ENCODE peak calls at places on chromosomes 16 and 17, in nine cellular contexts. C, E, I, A, P, X, R, N and B are unnamed samples.

GRCh38 chr17:31678431-31678830 is 180.6 kb downstream of the COPRS start:
- DNase-seq in C (peak), E (no peak), I (no peak), A (no peak), P (no peak), X (no peak), R (no peak), N (peak), B (no peak)

GRCh38 chr17:47732399-47733046 is 513 bp upstream of the TBX21 start:
- DNase-seq in C (no peak), E (no peak), I (no peak), A (no peak), P (no peak), X (no peak), R (no peak), N (no peak), B (no peak)

GRCh38 chr17:78432226-78432894 is 53.9 kb downstream of the PGS1 start:
- DNase-seq in C (no peak), E (no peak), I (no peak), A (peak), P (no peak), X (peak), R (no peak), N (no peak), B (no peak)

GRCh38 chr16:81703177-81704155 is 75.6 kb upstream of the PLCG2 start:
- DNase-seq in C (peak), E (peak), I (no peak), A (no peak), P (peak), X (peak), R (no peak), N (peak), B (peak)

GRCh38 chr16:85675528-85675927 is 13.2 kb downstream of the GINS2 start:
- DNase-seq in C (peak), E (no peak), I (no peak), A (no peak), P (peak), X (no peak), R (no peak), N (no peak), B (no peak)

GRCh38 chr17:76911299-76912007 is 43.2 kb downstream of the MGAT5B start:
- DNase-seq in C (no peak), E (no peak), I (no peak), A (no peak), P (no peak), X (no peak), R (no peak), N (no peak), B (no peak)

GRCh38 chr17:33052856-33053255 is 61.2 kb downstream of the SPACA3 start:
- DNase-seq in C (no peak), E (no peak), I (no peak), A (no peak), P (no peak), X (no peak), R (no peak), N (no peak), B (no peak)

GRCh38 chr17:18225562-18226283 is at the start of gene LLGL1:
- DNase-seq in C (no peak), E (no peak), I (no peak), A (no peak), P (no peak), X (no peak), R (no peak), N (no peak), B (peak)

GRCh38 chr17:78268960-78269892 is 37.8 kb downstream of the TMEM235 start:
- DNase-seq in C (peak), E (peak), I (no peak), A (peak), P (peak), X (peak), R (no peak), N (no peak), B (no peak)

GRCh38 chr17:40157972-40158371 is 17.6 kb downstream of the CASC3 start:
- DNase-seq in C (no peak), E (no peak), I (no peak), A (no peak), P (no peak), X (no peak), R (no peak), N (no peak), B (no peak)

GRCh38 chr17:17298108-17298507 is 5.1 kb upstream of the NT5M start:
- DNase-seq in C (peak), E (no peak), I (no peak), A (no peak), P (no peak), X (no peak), R (no peak), N (no peak), B (no peak)

GRCh38 chr17:19502517-19502916 is 31.1 kb upstream of the SLC47A1 start:
- DNase-seq in C (no peak), E (no peak), I (no peak), A (no peak), P (no peak), X (no peak), R (no peak), N (no peak), B (no peak)

GRCh38 chr17:49121696-49122292 is 10.8 kb upstream of the B4GALNT2 start:
- DNase-seq in C (no peak), E (no peak), I (no peak), A (no peak), P (no peak), X (no peak), R (no peak), N (no peak), B (no peak)

GRCh38 chr16:67215690-67216089 is 11.2 kb upstream of the TMEM208 start:
- DNase-seq in C (no peak), E (no peak), I (no peak), A (no peak), P (no peak), X (no peak), R (no peak), N (no peak), B (no peak)

GRCh38 chr16:66052745-66053144 is 313.7 kb upstream of the CDH5 start:
- DNase-seq in C (peak), E (no peak), I (no peak), A (no peak), P (no peak), X (no peak), R (no peak), N (no peak), B (no peak)

GRCh38 chr17:28227278-28228108 is 91.5 kb upstream of the TMEM97 start:
- DNase-seq in C (no peak), E (peak), I (peak), A (peak), P (peak), X (peak), R (peak), N (peak), B (peak)

GRCh38 chr16:86477642-86478041 is 32.7 kb upstream of the FOXF1 start:
- DNase-seq in C (peak), E (no peak), I (no peak), A (no peak), P (no peak), X (no peak), R (no peak), N (no peak), B (no peak)

GRCh38 chr17:2957631-2958286 is 105.6 kb downstream of the OR1D5 start:
- DNase-seq in C (peak), E (peak), I (peak), A (no peak), P (no peak), X (no peak), R (no peak), N (peak), B (no peak)

GRCh38 chr17:73462830-73463229 is 151.0 kb upstream of the CDC42EP4 start:
- DNase-seq in C (no peak), E (no peak), I (no peak), A (no peak), P (no peak), X (no peak), R (no peak), N (no peak), B (no peak)

GRCh38 chr17:48453447-48453846 is 23.4 kb upstream of the SKAP1 start:
- DNase-seq in C (no peak), E (no peak), I (no peak), A (no peak), P (no peak), X (no peak), R (no peak), N (no peak), B (no peak)

DNA sequence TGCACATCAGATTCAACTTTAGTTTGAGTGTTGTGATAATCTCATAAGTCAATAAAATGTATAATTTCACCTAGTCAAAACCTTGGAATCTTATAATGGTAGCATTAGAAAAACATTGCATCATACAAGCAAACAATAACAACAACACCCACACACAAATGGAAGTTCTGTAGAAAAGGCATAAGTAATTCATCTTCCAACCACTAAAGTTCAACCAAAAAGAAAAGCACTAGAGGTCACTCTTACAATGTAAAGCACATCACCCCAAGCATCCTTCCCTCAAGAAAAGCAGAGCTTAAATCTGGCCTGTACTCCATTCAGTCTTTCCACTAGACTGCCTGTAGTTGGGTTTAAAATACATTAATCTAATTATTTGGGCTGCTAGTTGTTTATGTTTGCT is 1.8 kb downstream of the CNTNAP4 start:
- DNase-seq in C (no peak), E (no peak), I (no peak), A (no peak), P (peak), X (no peak), R (no peak), N (no peak), B (no peak)
- TF ChIP-seq POLR2A in C (no peak), E (no peak), I (no peak), A (no peak), P (no peak), X (no peak), R (no peak), N (no peak), B (no peak)

GRCh38 chr17:9557846-9558245 is 17.8 kb downstream of the STX8 start:
- DNase-seq in C (no peak), E (no peak), I (no peak), A (no peak), P (no peak), X (no peak), R (no peak), N (no peak), B (no peak)

DNA sequence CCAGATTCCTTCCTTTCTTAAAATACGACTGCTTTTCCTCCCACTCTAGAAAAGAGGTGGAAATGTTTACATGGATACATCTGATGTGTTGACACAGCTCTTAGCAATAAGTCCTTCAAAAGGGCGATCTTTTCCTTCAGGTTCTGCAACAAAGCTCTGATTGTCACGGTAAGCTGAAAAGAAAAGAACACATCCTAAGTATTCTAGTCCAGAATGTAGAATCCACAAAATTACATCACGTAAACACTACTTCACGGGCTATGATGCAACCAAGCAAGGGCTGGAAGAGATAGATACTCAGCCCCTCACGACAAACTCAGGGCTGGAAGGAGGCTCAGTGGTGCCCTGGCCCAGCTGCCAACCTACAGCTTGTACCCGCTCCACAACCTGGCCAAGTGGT is 18.3 kb downstream of the STX8 start:
- DNase-seq in C (peak), E (no peak), I (no peak), A (no peak), P (no peak), X (no peak), R (no peak), N (no peak), B (no peak)
- TF ChIP-seq POLR2A in C (no peak), E (no peak), I (no peak), A (no peak), P (no peak), X (no peak), R (no peak), N (no peak), B (no peak)

GRCh38 chr17:7556627-7557026 is 1.9 kb upstream of the TNFSF13 start:
- DNase-seq in C (no peak), E (no peak), I (no peak), A (no peak), P (no peak), X (no peak), R (no peak), N (no peak), B (no peak)

GRCh38 chr17:7559307-7560171 is 989 bp downstream of the TNFSF13 start:
- DNase-seq in C (no peak), E (peak), I (peak), A (peak), P (no peak), X (no peak), R (no peak), N (peak), B (no peak)

GRCh38 chr17:7558544-7559306 is at the start of gene TNFSF13:
- DNase-seq in C (no peak), E (peak), I (peak), A (peak), P (no peak), X (peak), R (no peak), N (peak), B (no peak)

GRCh38 chr17:7557147-7557764 is 1.3 kb upstream of the TNFSF13 start:
- DNase-seq in C (no peak), E (peak), I (peak), A (no peak), P (no peak), X (no peak), R (no peak), N (no peak), B (no peak)

GRCh38 chr17:7557825-7558543 is 566 bp upstream of the TNFSF13 start:
- DNase-seq in C (peak), E (peak), I (peak), A (peak), P (peak), X (peak), R (no peak), N (peak), B (peak)
- TF ChIP-seq POLR2A in C (no peak), E (peak), I (no peak), A (peak), P (no peak), X (peak), R (peak), N (peak), B (no peak)

GRCh38 chr16:1492923-1493745 is at the start of gene TELO2:
- DNase-seq in C (peak), E (peak), I (peak), A (peak), P (peak), X (peak), R (peak), N (peak), B (peak)
- TF ChIP-seq POLR2A in C (no peak), E (peak), I (no peak), A (no peak), P (peak), X (no peak), R (peak), N (peak), B (no peak)

DNA sequence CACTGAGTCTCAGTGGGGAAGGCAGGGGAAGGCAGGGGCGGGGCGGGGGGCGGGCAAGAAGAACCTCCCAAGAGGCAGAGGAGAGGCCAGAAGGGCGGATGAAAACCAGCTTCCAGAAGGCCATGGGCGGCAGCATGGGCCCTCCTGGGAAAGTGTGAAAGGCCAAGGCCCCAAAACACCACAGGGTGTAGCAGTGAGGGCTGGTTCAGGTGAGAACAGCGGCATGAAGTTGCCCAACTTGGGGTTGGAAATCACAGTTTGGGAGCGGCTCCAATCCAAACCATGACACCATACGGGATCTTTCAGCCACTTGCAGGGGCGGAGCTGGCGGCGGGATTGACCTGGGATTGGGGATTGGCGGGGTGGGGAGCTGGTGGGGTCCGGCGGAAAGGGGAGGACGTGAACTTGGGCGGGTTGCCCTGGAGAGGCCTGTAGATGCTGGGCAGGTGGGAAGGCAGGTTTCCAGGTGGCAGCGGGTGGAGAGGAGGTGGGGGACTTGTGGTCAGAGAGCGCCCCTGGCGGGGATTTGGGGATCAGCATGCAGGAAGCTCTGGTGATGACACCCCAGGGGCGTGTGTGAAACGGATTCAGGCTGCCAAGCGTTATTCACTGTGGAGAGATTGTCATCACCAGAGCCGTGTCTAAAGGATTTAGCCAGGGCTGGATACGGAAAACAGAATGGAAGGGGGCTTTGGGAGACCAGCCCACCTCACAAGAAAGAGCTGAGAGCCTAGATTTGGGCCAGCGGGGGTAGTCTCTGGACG is 80.9 kb downstream of the ARHGAP23 start:
- DNase-seq in C (peak), E (peak), I (peak), A (peak), P (peak), X (peak), R (peak), N (peak), B (peak)
- TF ChIP-seq POLR2A in C (no peak), E (no peak), I (no peak), A (no peak), P (no peak), X (no peak), R (no peak), N (no peak), B (no peak)

GRCh38 chr17:1374426-1375177 is 25.4 kb downstream of the YWHAE start:
- DNase-seq in C (no peak), E (no peak), I (no peak), A (no peak), P (no peak), X (no peak), R (no peak), N (no peak), B (no peak)

GRCh38 chr17:1373710-1374237 is 26.2 kb downstream of the YWHAE start:
- DNase-seq in C (no peak), E (no peak), I (no peak), A (no peak), P (no peak), X (no peak), R (no peak), N (no peak), B (no peak)

GRCh38 chr17:1375615-1376014 is 24.4 kb downstream of the YWHAE start:
- DNase-seq in C (no peak), E (no peak), I (no peak), A (no peak), P (no peak), X (no peak), R (no peak), N (no peak), B (no peak)

GRCh38 chr17:1377334-1377733 is 22.7 kb downstream of the YWHAE start:
- DNase-seq in C (no peak), E (no peak), I (no peak), A (no peak), P (no peak), X (no peak), R (no peak), N (no peak), B (no peak)

DNA sequence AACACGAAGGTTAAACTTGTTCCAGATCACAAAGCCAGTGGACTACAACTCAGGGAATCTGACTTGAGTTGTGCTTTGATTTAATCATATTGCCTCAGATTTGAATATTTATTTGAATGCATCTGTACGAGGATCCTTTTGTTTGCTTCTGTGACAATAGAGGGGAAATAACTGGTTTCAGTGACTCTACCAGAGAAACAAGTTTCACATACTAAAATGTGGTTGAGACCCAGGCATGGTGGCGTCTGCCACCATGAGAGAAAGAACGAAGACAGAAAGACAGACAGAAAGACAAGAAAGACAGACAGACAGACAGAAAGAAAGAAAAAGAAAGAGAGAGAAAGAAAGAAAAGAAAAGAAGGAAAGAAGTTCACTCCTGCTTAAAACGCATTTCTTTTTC is 24.0 kb downstream of the YWHAE start:
- DNase-seq in C (no peak), E (no peak), I (no peak), A (no peak), P (no peak), X (no peak), R (no peak), N (no peak), B (no peak)
- TF ChIP-seq POLR2A in C (no peak), E (no peak), I (no peak), A (no peak), P (no peak), X (no peak), R (no peak), N (no peak), B (no peak)

GRCh38 chr16:26594666-26595065 is 472.1 kb upstream of the C16orf82 start:
- DNase-seq in C (no peak), E (no peak), I (no peak), A (no peak), P (no peak), X (no peak), R (no peak), N (no peak), B (no peak)

GRCh38 chr16:26598061-26598460 is 468.7 kb upstream of the C16orf82 start:
- DNase-seq in C (no peak), E (no peak), I (no peak), A (no peak), P (no peak), X (no peak), R (no peak), N (no peak), B (no peak)

GRCh38 chr16:26598989-26599785 is 467.5 kb upstream of the C16orf82 start:
- DNase-seq in C (no peak), E (no peak), I (no peak), A (no peak), P (no peak), X (no peak), R (no peak), N (no peak), B (no peak)

GRCh38 chr16:26595199-26595598 is 471.5 kb upstream of the C16orf82 start:
- DNase-seq in C (no peak), E (no peak), I (no peak), A (no peak), P (no peak), X (no peak), R (no peak), N (no peak), B (no peak)

GRCh38 chr16:26599786-26600107 is 467.0 kb upstream of the C16orf82 start:
- DNase-seq in C (no peak), E (no peak), I (no peak), A (no peak), P (no peak), X (no peak), R (no peak), N (no peak), B (no peak)
- TF ChIP-seq POLR2A in C (no peak), E (no peak), I (no peak), A (no peak), P (no peak), X (no peak), R (no peak), N (no peak), B (no peak)